ENCODE peak calls at places on chromosomes 11 and 22, in eight cellular contexts. One of them, this sample, is unnamed.

GRCh38 chr11:117931971-117932370 is 2.8 kb upstream of the TMPRSS13 start:
- DNase-seq in HFF-Myc: no peak
- DNase-seq in HFFc6: no peak
- DNase-seq in SK-N-SH: no peak
- DNase-seq in WTC11: no peak
- DNase-seq in cardiac muscle cell: peak; percentile 40
- DNase-seq in MM.1S: no peak
- DNase-seq in NB4: no peak
- DNase-seq in this sample: no peak

GRCh38 chr11:8089791-8090510 is 8.9 kb downstream of the TUB start:
- DNase-seq in HFF-Myc: no peak
- DNase-seq in HFFc6: no peak
- DNase-seq in SK-N-SH: no peak
- DNase-seq in WTC11: no peak
- DNase-seq in cardiac muscle cell: no peak
- DNase-seq in MM.1S: no peak
- DNase-seq in NB4: no peak
- DNase-seq in this sample: no peak

GRCh38 chr11:122155001-122155400 is 39.0 kb upstream of the BLID start:
- DNase-seq in HFF-Myc: no peak
- DNase-seq in HFFc6: no peak
- DNase-seq in SK-N-SH: no peak
- DNase-seq in WTC11: no peak
- DNase-seq in cardiac muscle cell: no peak
- DNase-seq in MM.1S: no peak
- DNase-seq in NB4: no peak
- DNase-seq in this sample: no peak

GRCh38 chr22:47299879-47300697 is 537.6 kb downstream of the TBC1D22A start:
- DNase-seq in HFF-Myc: no peak
- DNase-seq in HFFc6: no peak
- DNase-seq in SK-N-SH: peak; percentile 8
- DNase-seq in WTC11: no peak
- DNase-seq in cardiac muscle cell: no peak
- DNase-seq in MM.1S: no peak
- DNase-seq in NB4: no peak
- DNase-seq in this sample: no peak

GRCh38 chr11:105024394-105024793 is 1.4 kb upstream of the CASP5 start:
- DNase-seq in HFF-Myc: no peak
- DNase-seq in HFFc6: no peak
- DNase-seq in SK-N-SH: no peak
- DNase-seq in WTC11: no peak
- DNase-seq in cardiac muscle cell: no peak
- DNase-seq in MM.1S: no peak
- DNase-seq in NB4: no peak
- DNase-seq in this sample: no peak

GRCh38 chr11:35160902-35161585 is 22.1 kb downstream of the CD44 start:
- DNase-seq in HFF-Myc: no peak
- DNase-seq in HFFc6: no peak
- DNase-seq in SK-N-SH: peak; percentile 35
- DNase-seq in WTC11: no peak
- DNase-seq in cardiac muscle cell: no peak
- DNase-seq in MM.1S: no peak
- DNase-seq in NB4: no peak
- DNase-seq in this sample: no peak

GRCh38 chr11:122393209-122393850 is 262.2 kb upstream of the UBASH3B start:
- DNase-seq in HFF-Myc: no peak
- DNase-seq in HFFc6: no peak
- DNase-seq in SK-N-SH: no peak
- DNase-seq in WTC11: no peak
- DNase-seq in cardiac muscle cell: no peak
- DNase-seq in MM.1S: no peak
- DNase-seq in NB4: peak; percentile 89
- DNase-seq in this sample: no peak

GRCh38 chr11:102520514-102520913 is 10.0 kb downstream of the MMP7 start:
- DNase-seq in HFF-Myc: no peak
- DNase-seq in HFFc6: no peak
- DNase-seq in SK-N-SH: no peak
- DNase-seq in WTC11: no peak
- DNase-seq in cardiac muscle cell: no peak
- DNase-seq in MM.1S: no peak
- DNase-seq in NB4: no peak
- DNase-seq in this sample: no peak

GRCh38 chr11:1531961-1532586 is 40.0 kb downstream of the DUSP8 start:
- DNase-seq in HFF-Myc: peak; percentile 32
- DNase-seq in HFFc6: no peak
- DNase-seq in SK-N-SH: no peak
- DNase-seq in WTC11: no peak
- DNase-seq in cardiac muscle cell: no peak
- DNase-seq in MM.1S: no peak
- DNase-seq in NB4: no peak
- DNase-seq in this sample: peak; percentile 79

GRCh38 chr22:22865311-22866072 is 22.1 kb upstream of the IGLL5 start:
- DNase-seq in HFF-Myc: no peak
- DNase-seq in HFFc6: no peak
- DNase-seq in SK-N-SH: no peak
- DNase-seq in WTC11: no peak
- DNase-seq in cardiac muscle cell: no peak
- DNase-seq in MM.1S: peak; percentile 92
- DNase-seq in NB4: no peak
- DNase-seq in this sample: no peak

GRCh38 chr11:130897262-130898182 is 18.8 kb downstream of the SNX19 start:
- DNase-seq in HFF-Myc: no peak
- DNase-seq in HFFc6: no peak
- DNase-seq in SK-N-SH: no peak
- DNase-seq in WTC11: no peak
- DNase-seq in cardiac muscle cell: no peak
- DNase-seq in MM.1S: no peak
- DNase-seq in NB4: no peak
- DNase-seq in this sample: peak; percentile 97

GRCh38 chr11:73414977-73415492 is 38.8 kb downstream of the RELT start:
- DNase-seq in HFF-Myc: no peak
- DNase-seq in HFFc6: peak; percentile 74
- DNase-seq in SK-N-SH: no peak
- DNase-seq in WTC11: no peak
- DNase-seq in cardiac muscle cell: no peak
- DNase-seq in MM.1S: no peak
- DNase-seq in NB4: peak; percentile 44
- DNase-seq in this sample: peak; percentile 80

GRCh38 chr22:29041408-29041807 is 20.2 kb downstream of the C22orf31 start:
- DNase-seq in HFF-Myc: no peak
- DNase-seq in HFFc6: peak; percentile 48
- DNase-seq in SK-N-SH: no peak
- DNase-seq in WTC11: no peak
- DNase-seq in cardiac muscle cell: no peak
- DNase-seq in MM.1S: no peak
- DNase-seq in NB4: no peak
- DNase-seq in this sample: peak; percentile 80

GRCh38 chr11:66267379-66268209 is 845 bp upstream of the RAB1B start:
- DNase-seq in HFF-Myc: peak; percentile 48
- DNase-seq in HFFc6: peak; percentile 75
- DNase-seq in SK-N-SH: peak; percentile 96
- DNase-seq in WTC11: peak; percentile 86
- DNase-seq in cardiac muscle cell: peak; percentile 90
- DNase-seq in MM.1S: peak; percentile 76
- DNase-seq in NB4: peak; percentile 89
- DNase-seq in this sample: peak; percentile 76
- TF ChIP-seq CTCF in HFF-Myc: no peak
- TF ChIP-seq CTCF in HFFc6: peak; percentile 60
- TF ChIP-seq CTCF in SK-N-SH: no peak
- TF ChIP-seq CTCF in WTC11: no peak
- TF ChIP-seq CTCF in cardiac muscle cell: no peak
- TF ChIP-seq CTCF in MM.1S: no peak
- TF ChIP-seq CTCF in NB4: peak; percentile 3
- TF ChIP-seq CTCF in this sample: no peak

DNA sequence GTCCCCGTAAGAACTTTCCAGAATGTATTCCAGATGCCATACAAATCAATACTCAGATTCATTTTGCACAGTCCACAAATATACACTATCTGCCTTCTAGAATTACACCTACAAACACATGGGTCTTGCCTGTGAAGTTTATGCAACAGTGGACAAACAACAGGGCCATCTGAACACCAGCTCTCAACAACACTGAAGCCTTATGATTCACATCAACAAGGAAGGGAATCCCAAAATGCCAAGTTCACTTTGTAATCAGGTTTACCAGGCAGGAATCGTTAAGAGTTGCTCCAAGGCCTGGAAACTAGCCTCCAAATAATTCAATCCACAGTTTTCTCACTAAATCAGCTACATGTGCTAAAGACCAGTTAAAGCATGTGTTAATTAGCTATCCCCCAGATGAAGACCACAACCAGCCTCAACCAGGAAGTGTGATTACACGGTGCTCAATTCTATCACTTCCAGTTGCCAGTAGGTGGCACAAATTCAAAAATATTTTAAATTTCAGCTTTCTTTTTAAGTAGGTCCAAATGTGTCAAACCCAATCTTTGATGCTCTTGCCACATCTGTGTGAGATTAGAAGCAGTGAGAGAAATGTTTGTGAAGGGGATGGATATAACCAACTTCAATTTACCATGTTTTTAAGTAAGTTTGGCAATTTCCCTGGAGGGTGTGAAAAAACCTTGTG is 139.1 kb upstream of the BDNF start:
- DNase-seq in HFF-Myc: peak; percentile 16
- DNase-seq in HFFc6: peak; percentile 11
- DNase-seq in SK-N-SH: no peak
- DNase-seq in WTC11: no peak
- DNase-seq in cardiac muscle cell: no peak
- DNase-seq in MM.1S: peak; percentile 45
- DNase-seq in NB4: peak; percentile 41
- DNase-seq in this sample: peak; percentile 38
- TF ChIP-seq CTCF in HFF-Myc: peak; percentile 35
- TF ChIP-seq CTCF in HFFc6: peak; percentile 78
- TF ChIP-seq CTCF in SK-N-SH: peak; percentile 53
- TF ChIP-seq CTCF in WTC11: no peak
- TF ChIP-seq CTCF in cardiac muscle cell: peak; percentile 44
- TF ChIP-seq CTCF in MM.1S: peak; percentile 51
- TF ChIP-seq CTCF in NB4: peak; percentile 34
- TF ChIP-seq CTCF in this sample: peak; percentile 46

DNA sequence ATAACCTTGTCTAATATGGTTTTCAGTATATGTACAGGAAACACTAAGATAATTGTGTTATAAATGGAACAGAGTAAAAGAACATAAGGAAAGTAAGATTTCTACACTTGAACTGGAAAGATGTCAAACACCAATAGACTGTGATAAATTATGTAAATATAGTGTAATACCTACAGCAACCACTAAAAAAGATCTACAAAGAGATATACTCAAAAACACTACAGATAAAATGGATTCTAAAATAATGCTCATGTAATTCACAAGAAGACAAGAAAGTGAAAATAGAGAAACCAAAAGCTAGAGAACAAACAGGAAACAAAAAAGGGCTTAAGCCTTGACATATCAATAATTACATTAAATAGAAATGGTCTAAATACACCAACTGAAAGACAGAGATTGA is 30.9 kb downstream of the DEUP1 start:
- DNase-seq in HFF-Myc: no peak
- DNase-seq in HFFc6: no peak
- DNase-seq in SK-N-SH: no peak
- DNase-seq in WTC11: no peak
- DNase-seq in cardiac muscle cell: no peak
- DNase-seq in MM.1S: no peak
- DNase-seq in NB4: no peak
- DNase-seq in this sample: no peak
- TF ChIP-seq CTCF in HFF-Myc: no peak
- TF ChIP-seq CTCF in HFFc6: peak; percentile 31
- TF ChIP-seq CTCF in SK-N-SH: peak; percentile 18
- TF ChIP-seq CTCF in WTC11: no peak
- TF ChIP-seq CTCF in cardiac muscle cell: no peak
- TF ChIP-seq CTCF in MM.1S: peak; percentile 7
- TF ChIP-seq CTCF in NB4: no peak
- TF ChIP-seq CTCF in this sample: no peak

GRCh38 chr11:27698872-27699241 is 1.4 kb downstream of the BDNF start:
- DNase-seq in HFF-Myc: peak; percentile 83
- DNase-seq in HFFc6: peak; percentile 79
- DNase-seq in SK-N-SH: peak; percentile 90
- DNase-seq in WTC11: peak; percentile 96
- DNase-seq in cardiac muscle cell: peak; percentile 88
- DNase-seq in MM.1S: peak; percentile 70
- DNase-seq in NB4: peak; percentile 81
- DNase-seq in this sample: peak; percentile 76
- TF ChIP-seq CTCF in HFF-Myc: peak; percentile 76
- TF ChIP-seq CTCF in HFFc6: peak; percentile 92
- TF ChIP-seq CTCF in SK-N-SH: peak; percentile 75
- TF ChIP-seq CTCF in WTC11: peak; percentile 75
- TF ChIP-seq CTCF in cardiac muscle cell: peak; percentile 69
- TF ChIP-seq CTCF in MM.1S: peak; percentile 76
- TF ChIP-seq CTCF in NB4: peak; percentile 57
- TF ChIP-seq CTCF in this sample: peak; percentile 72

GRCh38 chr11:87037450-87038234 is at the start of gene TMEM135:
- DNase-seq in HFF-Myc: peak; percentile 75
- DNase-seq in HFFc6: peak; percentile 79
- DNase-seq in SK-N-SH: peak; percentile 98
- DNase-seq in WTC11: peak; percentile 98
- DNase-seq in cardiac muscle cell: peak; percentile 97
- DNase-seq in MM.1S: peak; percentile 97
- DNase-seq in NB4: peak; percentile 98
- DNase-seq in this sample: peak; percentile 92
- TF ChIP-seq CTCF in HFF-Myc: no peak
- TF ChIP-seq CTCF in HFFc6: peak; percentile 19
- TF ChIP-seq CTCF in SK-N-SH: no peak
- TF ChIP-seq CTCF in WTC11: no peak
- TF ChIP-seq CTCF in cardiac muscle cell: no peak
- TF ChIP-seq CTCF in MM.1S: no peak
- TF ChIP-seq CTCF in NB4: no peak
- TF ChIP-seq CTCF in this sample: no peak

DNA sequence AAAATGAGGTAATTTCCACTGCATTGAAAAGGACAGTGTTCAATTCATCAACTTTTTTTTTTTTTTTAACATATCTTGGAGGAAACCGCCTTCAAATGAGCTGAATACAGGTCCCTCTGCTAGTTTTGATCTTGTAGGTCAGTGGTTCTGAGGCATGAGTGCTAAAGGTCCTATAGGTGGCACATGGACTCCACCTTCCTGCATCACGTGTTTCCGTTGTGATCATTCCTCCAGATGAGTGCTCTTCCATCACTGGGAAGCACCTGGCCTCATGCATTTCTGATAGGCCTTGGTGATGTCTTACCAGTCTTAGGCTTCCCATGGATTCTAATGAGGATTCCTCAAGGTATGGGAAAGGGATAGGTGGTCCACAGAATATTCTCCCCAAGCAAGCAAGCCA is 37.8 kb downstream of the FDX1 start:
- DNase-seq in HFF-Myc: no peak
- DNase-seq in HFFc6: no peak
- DNase-seq in SK-N-SH: no peak
- DNase-seq in WTC11: no peak
- DNase-seq in cardiac muscle cell: no peak
- DNase-seq in MM.1S: no peak
- DNase-seq in NB4: no peak
- DNase-seq in this sample: no peak
- TF ChIP-seq CTCF in HFF-Myc: no peak
- TF ChIP-seq CTCF in HFFc6: no peak
- TF ChIP-seq CTCF in SK-N-SH: no peak
- TF ChIP-seq CTCF in WTC11: no peak
- TF ChIP-seq CTCF in cardiac muscle cell: no peak
- TF ChIP-seq CTCF in MM.1S: no peak
- TF ChIP-seq CTCF in NB4: no peak
- TF ChIP-seq CTCF in this sample: no peak